ENCODE peak calls at places on chromosomes 4 and X, in ten cellular contexts. R, M, P, G, E, V, K, J, C and L are unnamed samples.

GRCh38 chr4:92182006-92182735 is 121.6 kb upstream of the GRID2 start:
- DNase-seq in K (no peak), P (no peak), M (peak), R (no peak), J (no peak), G (peak), C (no peak), E (no peak), V (no peak), L (no peak)

GRCh38 chr4:8639777-8640720 is 47.5 kb downstream of the CPZ start:
- DNase-seq in P (no peak), G (peak), J (no peak), E (no peak), K (no peak), C (no peak), V (no peak), M (peak), R (no peak), L (no peak)

GRCh38 chr4:38673109-38673978 is 9.3 kb downstream of the KLF3 start:
- DNase-seq in P (peak), C (no peak), M (peak), V (peak), R (peak), E (no peak), G (peak), K (no peak), J (peak), L (no peak)

GRCh38 chr4:38463268-38463958 is 200.6 kb upstream of the KLF3 start:
- DNase-seq in E (no peak), K (no peak), J (no peak), M (no peak), V (no peak), C (no peak), G (no peak), R (no peak), P (no peak), L (no peak)

GRCh38 chrX:49726966-49727365 is 31.2 kb upstream of the PAGE1 start:
- DNase-seq in C (no peak), K (no peak), J (no peak), G (no peak), V (no peak), M (no peak), E (no peak), R (no peak), P (no peak), L (no peak)

GRCh38 chrX:23334871-23335599 is 386 bp downstream of the PTCHD1 start:
- DNase-seq in K (no peak), R (no peak), E (no peak), V (no peak), C (no peak), G (no peak), M (no peak), P (no peak), J (no peak), L (no peak)

GRCh38 chr4:83011779-83012630 is 1.4 kb upstream of the LIN54 start:
- DNase-seq in R (no peak), K (no peak), G (peak), P (peak), E (peak), V (no peak), J (peak), M (peak), C (no peak), L (no peak)

GRCh38 chrX:23902419-23902818 is 5.3 kb downstream of the APOO start:
- DNase-seq in J (no peak), K (no peak), M (no peak), E (no peak), V (peak), R (no peak), P (peak), G (no peak), C (peak), L (peak)

GRCh38 chr4:4204401-4204745 is 22.4 kb downstream of the OTOP1 start:
- DNase-seq in M (no peak), C (no peak), J (no peak), K (no peak), E (no peak), V (no peak), R (no peak), G (no peak), P (no peak), L (no peak)

GRCh38 chrX:119427024-119427794 is 28.1 kb downstream of the SLC25A43 start:
- DNase-seq in R (no peak), C (peak), V (no peak), E (no peak), J (peak), M (no peak), P (peak), G (no peak), K (no peak), L (no peak)

GRCh38 chr4:121360496-121360895 is 20.3 kb downstream of the QRFPR start:
- DNase-seq in V (no peak), G (no peak), J (no peak), R (no peak), E (no peak), C (peak), M (no peak), K (no peak), P (peak), L (no peak)

GRCh38 chr4:53150631-53151488 is 215.0 kb downstream of the SCFD2 start:
- DNase-seq in G (no peak), E (no peak), J (no peak), M (no peak), P (no peak), R (no peak), K (no peak), V (no peak), C (no peak), L (no peak)

GRCh38 chr4:39502034-39502658 is 25.1 kb downstream of the UGDH start:
- DNase-seq in V (no peak), R (peak), J (no peak), G (no peak), M (no peak), C (peak), K (no peak), P (peak), E (no peak), L (no peak)

GRCh38 chr4:141132689-141133145 is 552 bp downstream of the RNF150 start:
- DNase-seq in J (peak), K (no peak), M (no peak), P (no peak), E (peak), G (peak), R (no peak), V (no peak), C (peak), L (no peak)

GRCh38 chrX:78997870-78998558 is 52.8 kb downstream of the P2RY10 start:
- DNase-seq in M (no peak), E (no peak), P (no peak), C (no peak), G (no peak), J (no peak), K (no peak), R (no peak), V (no peak), L (no peak)

GRCh38 chrX:10756365-10756915 is 136.1 kb upstream of the MID1 start:
- DNase-seq in K (no peak), P (peak), J (no peak), R (peak), G (no peak), V (no peak), M (no peak), C (peak), E (no peak), L (peak)

GRCh38 chr4:151407466-151408379 is 1.3 kb upstream of the FHIP1A start:
- DNase-seq in G (peak), R (no peak), V (no peak), K (no peak), M (peak), E (peak), P (no peak), C (no peak), J (peak), L (no peak)

GRCh38 chr4:114229721-114230120 is 250.3 kb upstream of the ARSJ start:
- DNase-seq in M (no peak), K (no peak), J (no peak), E (no peak), G (no peak), R (no peak), P (no peak), C (no peak), V (no peak), L (no peak)

GRCh38 chr4:174600391-174600790 is 78.1 kb upstream of the HPGD start:
- DNase-seq in J (no peak), V (no peak), K (no peak), P (peak), R (no peak), M (no peak), E (no peak), C (no peak), G (no peak), L (no peak)

GRCh38 chr4:185213829-185214228 is 4.4 kb downstream of the SNX25 start:
- DNase-seq in M (no peak), R (no peak), V (no peak), J (no peak), G (no peak), E (no peak), P (no peak), K (no peak), C (no peak), L (no peak)

DNA sequence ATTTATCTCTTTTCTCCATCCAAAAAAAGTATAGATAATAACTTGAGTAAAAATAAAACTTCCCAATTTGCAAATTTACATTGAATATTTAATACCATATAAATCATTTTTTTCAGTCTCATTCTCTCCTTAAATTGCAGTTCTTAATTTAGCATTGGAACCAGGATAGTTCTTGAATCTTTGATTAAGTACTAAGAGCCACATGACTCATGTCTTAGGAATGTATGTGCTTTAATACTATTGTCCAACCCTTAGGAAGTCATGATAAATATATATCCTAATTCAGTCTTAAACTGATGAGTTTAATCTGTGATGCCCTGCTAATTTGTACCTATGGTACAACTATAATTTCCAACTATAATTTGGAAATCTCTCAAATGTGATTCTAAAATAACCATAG is 169.8 kb downstream of the PDHA2 start:
- DNase-seq in K (no peak), C (peak), P (peak), R (no peak), G (no peak), M (no peak), E (no peak), J (no peak), V (no peak), L (no peak)
- H3K4me3 ChIP-seq in K (no peak), C (no peak), P (no peak), R (no peak), G (no peak), M (no peak), E (no peak), J (no peak), V (no peak), L (no peak)

GRCh38 chrX:40083120-40083978 is 14.4 kb downstream of the BCOR start:
- DNase-seq in P (no peak), J (peak), M (peak), V (no peak), E (no peak), R (no peak), C (peak), G (peak), K (no peak), L (no peak)

GRCh38 chrX:40085086-40085551 is 12.6 kb downstream of the BCOR start:
- DNase-seq in K (no peak), V (no peak), R (no peak), E (no peak), J (peak), C (peak), P (peak), M (no peak), G (no peak), L (no peak)

GRCh38 chrX:40084471-40084870 is 13.3 kb downstream of the BCOR start:
- DNase-seq in J (no peak), R (no peak), P (no peak), K (no peak), M (no peak), E (no peak), C (no peak), V (no peak), G (no peak), L (no peak)

GRCh38 chrX:40082447-40083119 is 15.2 kb downstream of the BCOR start:
- DNase-seq in E (no peak), V (peak), G (peak), P (no peak), R (no peak), M (no peak), C (peak), J (peak), K (no peak), L (no peak)

DNA sequence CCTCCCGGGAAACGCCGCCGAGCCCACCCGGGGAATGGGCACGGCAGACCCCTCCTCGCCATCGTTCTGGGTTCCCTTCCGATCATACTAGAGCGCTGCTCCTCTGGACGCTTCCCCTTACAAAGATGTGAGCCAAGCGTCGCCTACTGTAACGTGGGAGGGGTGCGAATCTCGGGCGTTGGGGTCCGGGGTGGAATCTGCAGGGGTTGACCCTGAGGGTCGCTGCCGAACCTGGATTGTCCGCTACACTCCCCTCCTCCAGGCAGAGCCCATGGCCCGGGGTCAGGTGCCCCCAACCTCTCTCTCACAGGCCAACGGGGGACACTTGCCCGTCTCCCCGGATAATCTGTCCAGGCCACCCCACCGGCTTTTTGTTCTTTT is 13.8 kb downstream of the BCOR start:
- DNase-seq in C (no peak), M (no peak), J (no peak), E (no peak), R (no peak), V (no peak), G (no peak), K (no peak), P (no peak), L (no peak)
- H3K4me3 ChIP-seq in C (peak), M (peak), J (peak), E (peak), R (no peak), V (peak), G (peak), K (peak), P (peak), L (peak)

GRCh38 chrX:150567645-150568319 is 639 bp upstream of the MTM1 start:
- DNase-seq in K (no peak), R (no peak), C (no peak), J (no peak), G (no peak), P (no peak), E (no peak), V (no peak), M (no peak), L (no peak)

GRCh38 chrX:150568320-150569154 is at the start of gene MTM1:
- DNase-seq in G (peak), C (peak), R (peak), M (peak), J (peak), E (peak), P (peak), V (peak), K (peak), L (no peak)

GRCh38 chrX:150569155-150569477 is 695 bp downstream of the MTM1 start:
- DNase-seq in R (no peak), C (peak), K (no peak), E (no peak), J (peak), P (peak), M (peak), V (no peak), G (peak), L (no peak)

GRCh38 chrX:150572206-150572605 is 3.8 kb downstream of the MTM1 start:
- DNase-seq in P (no peak), R (no peak), K (no peak), J (no peak), E (no peak), C (no peak), M (no peak), V (no peak), G (no peak), L (no peak)

DNA sequence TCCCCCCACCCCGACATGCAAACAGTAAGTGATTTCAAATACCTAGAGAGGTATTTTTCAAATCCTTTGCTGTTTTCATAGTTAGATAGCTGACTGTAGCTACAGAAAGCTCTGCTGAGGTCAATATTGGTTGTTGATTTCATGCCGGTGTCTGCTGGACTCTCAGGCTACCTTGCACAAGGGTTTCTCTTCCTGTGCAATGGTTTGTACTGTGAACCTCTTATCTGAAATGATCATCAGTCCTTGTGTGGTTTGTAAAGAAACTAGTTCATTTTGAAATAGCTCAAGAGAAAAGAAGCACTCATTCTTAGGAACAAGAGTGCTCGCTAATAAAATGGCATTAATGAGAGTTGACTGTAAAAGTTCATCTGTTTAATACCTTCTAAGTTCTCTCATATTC is 2.1 kb downstream of the MTM1 start:
- DNase-seq in R (no peak), M (no peak), J (no peak), P (no peak), C (peak), E (no peak), V (peak), G (no peak), K (no peak), L (no peak)
- H3K4me3 ChIP-seq in R (no peak), M (peak), J (no peak), P (no peak), C (no peak), E (no peak), V (peak), G (peak), K (peak), L (no peak)

DNA sequence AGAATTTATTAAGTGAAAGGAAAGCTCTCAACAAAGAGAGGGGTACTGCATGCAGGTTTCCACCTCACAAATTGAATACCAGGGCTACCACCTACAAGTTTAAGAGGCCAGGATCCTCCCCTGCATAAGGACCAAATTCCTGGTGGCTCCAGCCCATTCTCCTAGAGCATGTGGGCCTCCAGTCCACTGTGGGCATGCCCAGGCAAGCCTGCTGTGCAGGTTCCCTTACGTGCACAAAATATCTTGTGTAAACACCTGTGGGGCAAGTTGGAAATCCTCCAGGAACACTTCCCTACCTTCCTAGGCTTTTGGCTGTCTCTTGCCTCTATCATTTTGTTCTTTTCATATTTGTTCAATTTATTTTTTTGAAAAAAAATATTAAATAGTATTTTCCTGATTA is 724.3 kb downstream of the ARAP2 start:
- DNase-seq in V (no peak), C (no peak), R (no peak), K (no peak), M (no peak), G (no peak), P (no peak), J (no peak), E (no peak), L (peak)
- H3K4me3 ChIP-seq in V (no peak), C (no peak), R (no peak), K (no peak), M (no peak), G (no peak), P (no peak), J (no peak), E (no peak), L (no peak)

DNA sequence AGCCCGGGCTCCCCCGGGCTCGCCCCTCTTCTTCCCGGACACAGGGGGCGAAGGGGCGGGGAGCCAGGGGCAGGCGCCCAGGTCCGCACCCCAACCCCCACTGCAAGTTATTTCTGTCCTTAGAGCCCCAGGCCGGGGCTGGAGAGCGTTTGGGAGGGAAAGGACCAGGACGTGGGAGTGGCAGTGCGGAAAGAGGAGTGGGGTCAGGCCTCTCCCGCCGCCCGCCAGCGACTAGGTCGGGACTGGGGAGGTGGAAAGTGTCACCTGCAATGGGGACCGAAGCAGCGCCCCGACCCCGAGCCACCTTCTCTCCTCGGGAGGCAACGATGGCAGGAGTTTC is 351 bp downstream of the CCDC160 start:
- DNase-seq in M (no peak), C (no peak), J (no peak), G (no peak), K (no peak), R (no peak), E (no peak), V (no peak), P (no peak), L (no peak)
- H3K4me3 ChIP-seq in M (peak), C (peak), J (peak), G (peak), K (peak), R (peak), E (peak), V (peak), P (peak), L (no peak)

DNA sequence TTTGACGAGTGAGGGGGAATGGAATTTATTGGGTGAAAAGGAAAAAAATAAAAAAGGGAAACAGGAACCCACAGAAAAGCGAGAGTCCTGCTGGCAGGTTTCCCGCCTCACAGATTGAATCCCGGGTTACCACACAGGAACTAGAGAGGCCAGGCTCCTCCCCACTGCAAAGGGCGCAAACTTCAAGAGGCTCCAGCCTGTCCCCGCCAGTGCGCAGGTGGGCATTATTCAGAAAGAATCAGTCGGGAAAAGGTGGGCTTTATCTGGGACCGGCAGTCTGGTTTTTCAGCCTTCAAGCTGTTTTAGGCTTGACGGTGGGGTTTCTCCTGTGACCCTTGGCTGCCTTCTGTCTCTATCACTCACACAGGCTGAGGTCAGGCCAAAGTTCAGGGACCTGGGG is 1496.8 kb downstream of the RPA4 start:
- DNase-seq in M (no peak), P (no peak), G (no peak), E (no peak), J (no peak), R (no peak), K (no peak), V (no peak), C (no peak), L (no peak)
- H3K4me3 ChIP-seq in M (no peak), P (no peak), G (no peak), E (no peak), J (no peak), R (no peak), K (no peak), V (no peak), C (no peak), L (no peak)

GRCh38 chr4:37245391-37245954 is 930 bp downstream of the NWD2 start:
- DNase-seq in R (no peak), M (peak), J (no peak), C (no peak), E (no peak), V (no peak), G (no peak), K (no peak), P (no peak), L (no peak)

GRCh38 chr4:37246891-37247290 is 2.3 kb downstream of the NWD2 start:
- DNase-seq in C (no peak), P (no peak), K (no peak), V (no peak), M (no peak), G (no peak), J (no peak), R (no peak), E (no peak), L (no peak)

GRCh38 chr4:37243722-37244582 is 591 bp upstream of the NWD2 start:
- DNase-seq in C (peak), R (no peak), M (peak), J (peak), G (no peak), P (peak), K (no peak), E (no peak), V (peak), L (no peak)

GRCh38 chr4:37243061-37243460 is 1.5 kb upstream of the NWD2 start:
- DNase-seq in P (no peak), V (no peak), R (no peak), M (no peak), E (no peak), C (no peak), J (no peak), K (no peak), G (no peak), L (no peak)

GRCh38 chr4:37244583-37245390 is at the start of gene NWD2:
- DNase-seq in P (no peak), J (peak), M (peak), C (peak), G (no peak), K (no peak), R (no peak), V (no peak), E (no peak), L (no peak)
- H3K4me3 ChIP-seq in P (no peak), J (no peak), M (peak), C (peak), G (no peak), K (no peak), R (no peak), V (no peak), E (peak), L (no peak)